ENCODE peak calls at places on chromosome 14, in six cellular contexts. A, D, N, I, C and E are unnamed samples.

GRCh38 chr14:20516921-20517320 is 11.6 kb downstream of the RNASE10 start:
- DNase-seq in A (no peak), D (no peak), N (no peak), I (no peak), C (no peak), E (no peak)

GRCh38 chr14:74825008-74825407 is 50.9 kb downstream of the PROX2 start:
- DNase-seq in A (no peak), D (no peak), N (no peak), I (no peak), C (no peak), E (no peak)

GRCh38 chr14:50823051-50823762 is 7.8 kb downstream of the NIN start:
- DNase-seq in A (no peak), D (no peak), N (no peak), I (no peak), C (no peak), E (no peak)

GRCh38 chr14:97387252-97387882 is 590.2 kb downstream of the VRK1 start:
- DNase-seq in A (no peak), D (no peak), N (no peak), I (no peak), C (no peak), E (no peak)

GRCh38 chr14:81031488-81031887 is 76.1 kb downstream of the TSHR start:
- DNase-seq in A (no peak), D (peak), N (no peak), I (no peak), C (no peak), E (no peak)

GRCh38 chr14:74875941-74876913 is at the start of gene PROX2:
- DNase-seq in A (no peak), D (no peak), N (peak), I (no peak), C (no peak), E (no peak)

GRCh38 chr14:34403646-34404045 is 58.4 kb downstream of the SPTSSA start:
- DNase-seq in A (no peak), D (no peak), N (no peak), I (no peak), C (no peak), E (no peak)

GRCh38 chr14:56992332-56992820 is 182.1 kb upstream of the OTX2 start:
- DNase-seq in A (no peak), D (no peak), N (no peak), I (no peak), C (no peak), E (peak)

GRCh38 chr14:69996197-69996596 is 117.0 kb downstream of the SMOC1 start:
- DNase-seq in A (no peak), D (no peak), N (no peak), I (no peak), C (no peak), E (peak)

GRCh38 chr14:22333408-22334274 is 255.4 kb downstream of the DAD1 start:
- DNase-seq in A (no peak), D (no peak), N (no peak), I (no peak), C (peak), E (peak)

GRCh38 chr14:64159588-64159987 is 134.6 kb downstream of the ESR2 start:
- DNase-seq in A (no peak), D (no peak), N (no peak), I (no peak), C (no peak), E (no peak)

GRCh38 chr14:51507556-51508511 is 143.9 kb upstream of the FRMD6 start:
- DNase-seq in A (no peak), D (no peak), N (peak), I (peak), C (peak), E (peak)

GRCh38 chr14:100295376-100296105 is 10.7 kb downstream of the SLC25A29 start:
- DNase-seq in A (no peak), D (no peak), N (no peak), I (no peak), C (no peak), E (no peak)